ENCODE peak calls at places on chromosomes 11 and 22, in eight cellular contexts. J is neuronal stem cell, B is mammary epithelial cell, U is heart right ventricle, M is left ventricle myocardium inferior, S is pancreas, T is GM12878, Y is MM.1S. O is an unnamed sample.

GRCh38 chr11:1508491-1508891 is 21.9 kb upstream of the MOB2 start:
- DNase-seq in M (peak; percentile 9), B (no peak), J (no peak), T (no peak), Y (no peak), S (no peak), U (no peak), O (no peak)

GRCh38 chr11:16814410-16815046 is 76.1 kb downstream of the C11orf58 start:
- DNase-seq in J (no peak), M (no peak), Y (no peak), T (no peak), U (no peak), B (no peak), S (no peak), O (no peak)

GRCh38 chr11:11813288-11813962 is 28.3 kb upstream of the USP47 start:
- DNase-seq in S (peak; percentile 66), Y (no peak), B (peak; percentile 77), U (peak; percentile 53), J (no peak), M (no peak), T (no peak), O (no peak)

GRCh38 chr11:119699227-119699626 is 29.8 kb downstream of the NECTIN1 start:
- DNase-seq in J (no peak), B (peak; percentile 68), M (peak; percentile 81), Y (no peak), T (no peak), S (peak; percentile 56), U (peak; percentile 88), O (no peak)

GRCh38 chr11:59173964-59174663 is 2.2 kb downstream of the DTX4 start:
- DNase-seq in U (no peak), Y (no peak), M (no peak), J (no peak), T (no peak), B (peak; percentile 78), S (peak; percentile 64), O (no peak)

GRCh38 chr22:44550666-44551491 is 52.8 kb upstream of the RTL6 start:
- DNase-seq in T (peak; percentile 9), B (peak; percentile 49), U (peak; percentile 29), J (no peak), Y (no peak), M (peak; percentile 72), S (no peak), O (no peak)

GRCh38 chr11:67082071-67082791 is 25.6 kb downstream of the RHOD start:
- DNase-seq in Y (peak; percentile 54), S (no peak), J (no peak), T (no peak), B (no peak), U (no peak), M (no peak), O (no peak)

GRCh38 chr11:43358670-43359431 is at the start of gene TTC17:
- DNase-seq in M (peak; percentile 96), B (peak; percentile 90), Y (peak; percentile 95), S (peak; percentile 93), U (peak; percentile 96), T (peak; percentile 67), J (peak; percentile 86), O (peak; percentile 85)

GRCh38 chr11:6602096-6602940 is 1.1 kb downstream of the RRP8 start:
- DNase-seq in Y (no peak), T (no peak), U (peak; percentile 2), S (no peak), M (no peak), B (no peak), J (no peak), O (no peak)

GRCh38 chr11:76825726-76826396 is 34.9 kb upstream of the ACER3 start:
- DNase-seq in Y (no peak), S (no peak), B (no peak), T (no peak), M (no peak), J (no peak), U (no peak), O (no peak)

GRCh38 chr11:76824083-76824939 is 36.4 kb upstream of the ACER3 start:
- DNase-seq in T (no peak), M (no peak), Y (no peak), U (peak; percentile 40), B (peak; percentile 37), J (no peak), S (no peak), O (no peak)

GRCh38 chr11:76823481-76824028 is 37.2 kb upstream of the ACER3 start:
- DNase-seq in U (peak; percentile 80), S (no peak), M (no peak), T (no peak), J (no peak), Y (no peak), B (peak; percentile 81), O (no peak)

GRCh38 chr11:76822406-76822805 is 38.3 kb upstream of the ACER3 start:
- DNase-seq in J (no peak), B (no peak), S (no peak), Y (no peak), U (no peak), T (no peak), M (no peak), O (no peak)

GRCh38 chr11:76824980-76825725 is 35.6 kb upstream of the ACER3 start:
- DNase-seq in T (no peak), J (no peak), U (no peak), Y (no peak), M (no peak), B (peak; percentile 93), S (no peak), O (no peak)
- H3K9me3 ChIP-seq in T (no peaks in the 10 kb centered on the region), J (no peaks in the 10 kb centered on the region), U (no peaks in the 10 kb centered on the region), Y (no peaks in the 10 kb centered on the region), M (no peaks in the 10 kb centered on the region), B (no peaks in the 10 kb centered on the region), S (no peaks in the 10 kb centered on the region), O (no peaks in the 10 kb centered on the region)

GRCh38 chr22:37331034-37331428 is 48.7 kb downstream of the CYTH4 start:
- DNase-seq in J (no peak), S (no peak), B (peak; percentile 54), Y (no peak), U (no peak), T (no peak), M (no peak), O (no peak)

GRCh38 chr22:37328017-37328416 is 45.7 kb downstream of the CYTH4 start:
- DNase-seq in S (no peak), M (no peak), Y (no peak), U (no peak), T (no peak), J (no peak), B (peak; percentile 92), O (no peak)

GRCh38 chr22:37330200-37331033 is 48.1 kb downstream of the CYTH4 start:
- DNase-seq in J (peak; percentile 88), U (no peak), M (no peak), T (no peak), S (peak; percentile 57), B (peak; percentile 65), Y (peak; percentile 53), O (no peak)

GRCh38 chr22:37331811-37332536 is 49.7 kb downstream of the CYTH4 start:
- DNase-seq in J (no peak), M (no peak), U (no peak), B (no peak), Y (no peak), T (no peak), S (no peak), O (no peak)

GRCh38 chr22:37329239-37330140 is 47.2 kb downstream of the CYTH4 start:
- DNase-seq in S (no peak), T (no peak), Y (no peak), U (no peak), J (no peak), M (no peak), B (peak; percentile 80), O (no peak)
- H3K9me3 ChIP-seq in S (no peaks in the 10 kb centered on the region), T (no peaks in the 10 kb centered on the region), Y (no peaks in the 10 kb centered on the region), U (no peaks in the 10 kb centered on the region), J (no peaks in the 10 kb centered on the region), M (no peaks in the 10 kb centered on the region), B (peaks cover 5% of the 10 kb centered on the region), O (no peaks in the 10 kb centered on the region)

DNA sequence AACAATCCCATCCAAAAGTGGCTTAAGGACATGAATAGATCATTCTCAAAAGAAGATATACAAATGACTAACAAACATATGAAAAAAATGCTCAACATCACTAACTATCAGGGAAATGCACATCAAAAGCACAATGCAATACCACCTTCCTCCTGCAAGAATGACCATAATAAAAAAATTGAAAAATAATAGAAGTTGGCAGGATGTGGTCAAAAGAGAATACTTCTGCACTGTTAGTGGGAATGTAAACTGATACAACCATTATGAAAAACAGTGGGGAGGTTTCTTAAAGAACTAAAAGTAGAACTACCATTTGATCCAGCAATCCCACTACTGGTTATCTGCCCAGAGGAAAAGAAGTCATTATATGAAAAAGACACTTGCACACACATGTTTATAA is 77.7 kb upstream of the SC5D start:
- DNase-seq in U (no peak), Y (no peak), S (no peak), T (no peak), B (no peak), J (no peak), M (no peak), O (no peak)
- H3K9me3 ChIP-seq in U (no peaks in the 10 kb centered on the region), Y (no peaks in the 10 kb centered on the region), S (no peaks in the 10 kb centered on the region), T (no peaks in the 10 kb centered on the region), B (no peaks in the 10 kb centered on the region), J (no peaks in the 10 kb centered on the region), M (no peaks in the 10 kb centered on the region), O (no peaks in the 10 kb centered on the region)

GRCh38 chr22:49567894-49568750 is 259.6 kb downstream of the BRD1 start:
- DNase-seq in U (no peak), M (no peak), S (no peak), B (no peak), T (no peak), J (no peak), Y (no peak), O (no peak)
- H3K9me3 ChIP-seq in U (no peaks in the 10 kb centered on the region), M (no peaks in the 10 kb centered on the region), S (no peaks in the 10 kb centered on the region), B (peaks cover 51% of the 10 kb centered on the region), T (no peaks in the 10 kb centered on the region), J (no peaks in the 10 kb centered on the region), Y (no peaks in the 10 kb centered on the region), O (no peaks in the 10 kb centered on the region)

GRCh38 chr11:60360621-60361020 is 17.7 kb upstream of the MS4A7 start:
- DNase-seq in Y (no peak), M (no peak), T (no peak), J (no peak), U (no peak), S (no peak), B (no peak), O (no peak)
- H3K9me3 ChIP-seq in Y (no peaks in the 10 kb centered on the region), M (peaks cover 25% of the 10 kb centered on the region), T (peaks cover 13% of the 10 kb centered on the region), J (peaks cover 6% of the 10 kb centered on the region), U (peaks cover 16% of the 10 kb centered on the region), S (no peaks in the 10 kb centered on the region), B (no peaks in the 10 kb centered on the region), O (no peaks in the 10 kb centered on the region)

GRCh38 chr11:35954205-35954604 is 10.3 kb downstream of the LDLRAD3 start:
- DNase-seq in T (no peak), J (no peak), Y (no peak), U (no peak), B (no peak), M (no peak), S (no peak), O (no peak)
- H3K9me3 ChIP-seq in T (no peaks in the 10 kb centered on the region), J (no peaks in the 10 kb centered on the region), Y (no peaks in the 10 kb centered on the region), U (no peaks in the 10 kb centered on the region), B (no peaks in the 10 kb centered on the region), M (no peaks in the 10 kb centered on the region), S (no peaks in the 10 kb centered on the region), O (no peaks in the 10 kb centered on the region)

O was measured in T-helper 17 cell.